ENCODE peak calls at places on chromosomes 2 and 18, in ten cellular contexts. Y is GM04503; G is progenitor cell of endocrine pancreas; P is activated CD4-positive, alpha-beta T cell treated with anti-CD3 and anti-CD28 coated beads, Interleukin-2, amount 50 U/mL, for 4 hours; H is activated CD4-positive, CD25-positive, alpha-beta regulatory T cell treated with anti-CD3 and anti-CD28 coated beads, Interleukin-2, amount 50 U/mL, for 72 hours; J is posterior cingulate gyrus; W is AG09319; R is suprapubic skin; F is NCI-H1092; N is SIG-M5. L is an unnamed sample.

GRCh38 chr2:26740890-26741302 is 23.2 kb upstream of the SLC35F6 start:
- DNase-seq in N (no peak), W (no peak), H (no peak), R (no peak), G (no peak), Y (no peak), F (no peak), J (no peak), P (no peak), L (no peak)

GRCh38 chr2:208295834-208296233 is 29.8 kb downstream of the PIKFYVE start:
- DNase-seq in N (no peak), P (no peak), J (no peak), W (no peak), H (no peak), F (no peak), Y (no peak), R (no peak), G (no peak), L (no peak)

GRCh38 chr18:11859282-11859797 is 8.1 kb downstream of the CHMP1B start:
- DNase-seq in H (no peak), P (no peak), F (no peak), W (no peak), J (no peak), N (no peak), R (no peak), Y (no peak), G (no peak), L (no peak)

GRCh38 chr2:10362096-10362897 is 59.6 kb downstream of the HPCAL1 start:
- DNase-seq in G (no peak), H (no peak), W (no peak), F (no peak), J (no peak), P (no peak), R (no peak), N (no peak), Y (no peak), L (no peak)

GRCh38 chr2:112033600-112033999 is 21.5 kb upstream of the TMEM87B start:
- DNase-seq in W (no peak), H (no peak), G (no peak), P (no peak), R (no peak), F (no peak), Y (no peak), N (no peak), J (no peak), L (no peak)

GRCh38 chr2:12674644-12675328 is 42.0 kb upstream of the TRIB2 start:
- DNase-seq in N (no peak), P (no peak), F (no peak), J (no peak), G (no peak), H (no peak), Y (no peak), R (no peak), W (no peak), L (peak)

GRCh38 chr2:241317391-241317790 is 1.7 kb downstream of the SEPTIN2 start:
- DNase-seq in F (no peak), P (no peak), G (no peak), R (no peak), N (peak), J (no peak), W (no peak), H (no peak), Y (no peak), L (no peak)

GRCh38 chr2:238551091-238551490 is 124.4 kb downstream of the ASB1 start:
- DNase-seq in N (no peak), R (no peak), H (no peak), F (no peak), W (no peak), J (no peak), P (no peak), Y (no peak), G (no peak), L (no peak)

GRCh38 chr2:36785179-36785795 is 88.8 kb downstream of the VIT start:
- DNase-seq in G (peak), N (no peak), H (peak), W (peak), P (peak), F (no peak), R (no peak), Y (no peak), J (peak), L (no peak)

L was measured in esophagus muscularis mucosa.